ENCODE peak calls at places on chromosomes 1 and 21, in ten cellular contexts. U is neural crest cell; Z is HS-27A; I is neural progenitor cell; V is lung microvascular endothelial cell; Y is fibroblast of lung; E is AG04449; B is stomach; C is activated naive CD4-positive, alpha-beta T cell; O is NCI-H1105. S is an unnamed sample.

GRCh38 chr1:165631403-165632151 is 543 bp downstream of the MGST3 start:
- DNase-seq in E (peak), B (peak), V (peak), C (no peak), Z (peak), I (peak), O (no peak), U (peak), Y (peak), S (peak)

GRCh38 chr1:966603-967295 is 467 bp downstream of the PLEKHN1 start:
- DNase-seq in C (peak), Z (no peak), V (peak), U (no peak), O (no peak), I (peak), E (no peak), Y (peak), B (peak), S (no peak)

GRCh38 chr1:11650331-11650991 is 3.8 kb downstream of the FBXO2 start:
- DNase-seq in I (peak), E (no peak), U (peak), O (no peak), B (peak), V (peak), Y (peak), C (peak), Z (no peak), S (peak)

GRCh38 chr1:45972621-45973020 is 159.8 kb downstream of the PIK3R3 start:
- DNase-seq in Y (no peak), B (no peak), Z (no peak), I (no peak), C (no peak), O (no peak), E (no peak), U (no peak), V (no peak), S (no peak)

GRCh38 chr21:43764576-43765495 is 11.3 kb downstream of the CSTB start:
- DNase-seq in I (no peak), B (no peak), Y (peak), C (no peak), U (no peak), Z (no peak), O (no peak), E (no peak), V (no peak), S (no peak)

GRCh38 chr1:243526180-243526579 is 270.3 kb downstream of the SDCCAG8 start:
- DNase-seq in Y (no peak), U (no peak), I (no peak), E (no peak), O (no peak), B (no peak), Z (no peak), V (no peak), C (no peak), S (no peak)

GRCh38 chr1:3473381-3473844 is 18.9 kb downstream of the ARHGEF16 start:
- DNase-seq in C (no peak), V (no peak), B (no peak), U (no peak), O (no peak), E (peak), Y (peak), I (no peak), Z (peak), S (no peak)

GRCh38 chr1:51877434-51878306 is 857 bp downstream of the NRDC start:
- DNase-seq in U (peak), Z (peak), O (peak), E (no peak), V (peak), C (no peak), I (no peak), Y (peak), B (no peak), S (no peak)

GRCh38 chr1:3669971-3670431 is 17.7 kb downstream of the TP73 start:
- DNase-seq in I (no peak), O (no peak), Y (no peak), C (no peak), B (no peak), V (no peak), Z (no peak), U (no peak), E (no peak), S (no peak)

S was measured in NCI-H748 treated with DMSO at 0.1 percent for 48 hours.